ENCODE peak calls at places on chromosomes 16 and 17, in five cellular contexts. One of them, this sample, is unnamed.

GRCh38 chr17:70105641-70106040 is 30.6 kb downstream of the KCNJ16 start:
- DNase-seq in prostate gland: no peak
- DNase-seq in endodermal cell: no peak
- DNase-seq in GM12865: no peak
- DNase-seq in fibroblast of pulmonary artery: no peak
- DNase-seq in this sample: no peak

GRCh38 chr17:79306688-79307323 is 232.2 kb downstream of the ENGASE start:
- DNase-seq in endodermal cell: no peak
- DNase-seq in GM12865: no peak
- DNase-seq in prostate gland: no peak
- DNase-seq in fibroblast of pulmonary artery: no peak
- DNase-seq in this sample: no peak

GRCh38 chr17:48240122-48240521 is 132.6 kb downstream of the SNX11 start:
- DNase-seq in prostate gland: no peak
- DNase-seq in endodermal cell: no peak
- DNase-seq in GM12865: no peak
- DNase-seq in fibroblast of pulmonary artery: peak; percentile 18
- DNase-seq in this sample: no peak

GRCh38 chr16:997440-998051 is 16.0 kb downstream of the SOX8 start:
- DNase-seq in fibroblast of pulmonary artery: peak; percentile 25
- DNase-seq in endodermal cell: peak; percentile 86
- DNase-seq in prostate gland: peak; percentile 46
- DNase-seq in GM12865: no peak
- DNase-seq in this sample: no peak

GRCh38 chr16:12386076-12386641 is 409.6 kb downstream of the SNX29 start:
- DNase-seq in endodermal cell: peak; percentile 67
- DNase-seq in prostate gland: no peak
- DNase-seq in fibroblast of pulmonary artery: no peak
- DNase-seq in GM12865: no peak
- DNase-seq in this sample: no peak

GRCh38 chr16:56950881-56951771 is 10.6 kb upstream of the CETP start:
- DNase-seq in fibroblast of pulmonary artery: peak; percentile 66
- DNase-seq in prostate gland: peak; percentile 60
- DNase-seq in GM12865: peak; percentile 74
- DNase-seq in endodermal cell: peak; percentile 88
- DNase-seq in this sample: no peak

GRCh38 chr17:13017623-13018462 is at the start of gene ELAC2:
- DNase-seq in endodermal cell: peak; percentile 100
- DNase-seq in prostate gland: peak; percentile 98
- DNase-seq in GM12865: peak; percentile 99
- DNase-seq in fibroblast of pulmonary artery: peak; percentile 99
- DNase-seq in this sample: peak; percentile 97

GRCh38 chr16:22318690-22319358 is 21.6 kb downstream of the POLR3E start:
- DNase-seq in prostate gland: no peak
- DNase-seq in GM12865: peak; percentile 50
- DNase-seq in endodermal cell: peak; percentile 91
- DNase-seq in fibroblast of pulmonary artery: peak; percentile 48
- DNase-seq in this sample: no peak

GRCh38 chr16:88619859-88620655 is 18.3 kb upstream of the IL17C start:
- DNase-seq in fibroblast of pulmonary artery: no peak
- DNase-seq in endodermal cell: no peak
- DNase-seq in prostate gland: no peak
- DNase-seq in GM12865: no peak
- DNase-seq in this sample: no peak

GRCh38 chr17:36939944-36940312 is 2.7 kb downstream of the LHX1 start:
- DNase-seq in GM12865: no peak
- DNase-seq in prostate gland: no peak
- DNase-seq in endodermal cell: no peak
- DNase-seq in fibroblast of pulmonary artery: no peak
- DNase-seq in this sample: no peak

GRCh38 chr16:83915491-83915890 is 16.6 kb downstream of the MLYCD start:
- DNase-seq in prostate gland: no peak
- DNase-seq in fibroblast of pulmonary artery: no peak
- DNase-seq in GM12865: no peak
- DNase-seq in endodermal cell: no peak
- DNase-seq in this sample: no peak

GRCh38 chr17:11506635-11507034 is 91.6 kb upstream of the DNAH9 start:
- DNase-seq in prostate gland: no peak
- DNase-seq in fibroblast of pulmonary artery: peak; percentile 1
- DNase-seq in endodermal cell: peak; percentile 93
- DNase-seq in GM12865: peak; percentile 3
- DNase-seq in this sample: no peak

GRCh38 chr17:64534187-64534586 is 27.4 kb downstream of the CEP95 start:
- DNase-seq in fibroblast of pulmonary artery: no peak
- DNase-seq in prostate gland: no peak
- DNase-seq in endodermal cell: no peak
- DNase-seq in GM12865: peak; percentile 3
- DNase-seq in this sample: no peak

GRCh38 chr17:79020631-79021301 is 3.2 kb upstream of the C1QTNF1 start:
- DNase-seq in prostate gland: no peak
- DNase-seq in endodermal cell: peak; percentile 41
- DNase-seq in fibroblast of pulmonary artery: peak; percentile 76
- DNase-seq in GM12865: no peak
- DNase-seq in this sample: no peak

GRCh38 chr17:1056761-1057160 is 59.8 kb downstream of the TIMM22 start:
- DNase-seq in GM12865: no peak
- DNase-seq in prostate gland: peak; percentile 59
- DNase-seq in fibroblast of pulmonary artery: no peak
- DNase-seq in endodermal cell: peak; percentile 49
- DNase-seq in this sample: no peak

GRCh38 chr17:72390675-72391501 is 270.1 kb downstream of the SOX9 start:
- DNase-seq in GM12865: peak; percentile 31
- DNase-seq in prostate gland: no peak
- DNase-seq in fibroblast of pulmonary artery: peak; percentile 33
- DNase-seq in endodermal cell: no peak
- DNase-seq in this sample: no peak

GRCh38 chr17:72710834-72711233 is 381.7 kb downstream of the SLC39A11 start:
- DNase-seq in endodermal cell: no peak
- DNase-seq in fibroblast of pulmonary artery: peak; percentile 38
- DNase-seq in prostate gland: no peak
- DNase-seq in GM12865: no peak
- DNase-seq in this sample: no peak

GRCh38 chr17:80431246-80432195 is 16.6 kb downstream of the ENDOV start:
- DNase-seq in endodermal cell: no peak
- DNase-seq in GM12865: no peak
- DNase-seq in fibroblast of pulmonary artery: no peak
- DNase-seq in prostate gland: no peak
- DNase-seq in this sample: no peak

GRCh38 chr17:38510424-38511125 is 82.3 kb downstream of the ARHGAP23 start:
- DNase-seq in endodermal cell: peak; percentile 90
- DNase-seq in prostate gland: no peak
- DNase-seq in GM12865: no peak
- DNase-seq in fibroblast of pulmonary artery: peak; percentile 41
- DNase-seq in this sample: no peak

GRCh38 chr17:56159764-56160394 is 6.6 kb downstream of the ANKFN1 start:
- DNase-seq in prostate gland: no peak
- DNase-seq in endodermal cell: peak; percentile 61
- DNase-seq in GM12865: no peak
- DNase-seq in fibroblast of pulmonary artery: no peak
- DNase-seq in this sample: no peak

GRCh38 chr16:31710134-31710533 is 163.5 kb upstream of the ZNF267 start:
- DNase-seq in fibroblast of pulmonary artery: no peak
- DNase-seq in GM12865: no peak
- DNase-seq in endodermal cell: no peak
- DNase-seq in prostate gland: no peak
- DNase-seq in this sample: no peak

GRCh38 chr17:3710951-3711383 is 12.7 kb upstream of the HASPIN start:
- DNase-seq in fibroblast of pulmonary artery: peak; percentile 69
- DNase-seq in GM12865: peak; percentile 99
- DNase-seq in endodermal cell: no peak
- DNase-seq in prostate gland: no peak
- DNase-seq in this sample: peak; percentile 99

GRCh38 chr17:9363440-9364350 is 211.9 kb downstream of the STX8 start:
- DNase-seq in GM12865: no peak
- DNase-seq in fibroblast of pulmonary artery: peak; percentile 31
- DNase-seq in endodermal cell: peak; percentile 22
- DNase-seq in prostate gland: no peak
- DNase-seq in this sample: no peak

GRCh38 chr16:47460301-47460754 is 535 bp downstream of the ITFG1 start:
- DNase-seq in endodermal cell: no peak
- DNase-seq in fibroblast of pulmonary artery: peak; percentile 4
- DNase-seq in prostate gland: no peak
- DNase-seq in GM12865: no peak
- DNase-seq in this sample: no peak

GRCh38 chr16:69283851-69284250 is 27.3 kb upstream of the VPS4A start:
- DNase-seq in endodermal cell: no peak
- DNase-seq in GM12865: no peak
- DNase-seq in fibroblast of pulmonary artery: no peak
- DNase-seq in prostate gland: no peak
- DNase-seq in this sample: no peak

GRCh38 chr16:11248133-11248532 is 7.9 kb downstream of the SOCS1 start:
- DNase-seq in fibroblast of pulmonary artery: no peak
- DNase-seq in GM12865: peak; percentile 25
- DNase-seq in endodermal cell: no peak
- DNase-seq in prostate gland: no peak
- DNase-seq in this sample: no peak

GRCh38 chr16:11386791-11387546 is 41.7 kb downstream of the RMI2 start:
- DNase-seq in endodermal cell: peak; percentile 96
- DNase-seq in GM12865: no peak
- DNase-seq in prostate gland: no peak
- DNase-seq in fibroblast of pulmonary artery: peak; percentile 49
- DNase-seq in this sample: no peak

DNA sequence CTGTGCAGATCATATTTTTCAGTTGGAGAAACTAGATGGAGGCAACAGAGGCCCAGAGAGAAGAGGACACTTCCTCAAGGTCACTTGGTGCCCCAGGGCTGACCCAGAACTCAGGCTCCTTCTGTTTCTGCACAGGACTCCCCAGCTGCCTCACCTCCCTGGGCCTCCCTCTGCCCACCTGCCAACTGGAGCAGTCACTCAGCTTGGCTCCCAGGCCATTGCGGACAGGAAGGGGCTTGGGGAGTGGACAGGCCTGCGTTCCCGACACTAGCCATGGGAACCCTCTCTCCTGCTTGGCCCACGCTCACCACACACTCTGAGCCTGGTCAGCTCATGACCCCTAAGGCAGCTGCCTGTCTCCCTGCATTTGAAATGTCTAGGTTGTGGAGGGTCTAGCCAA is 78.1 kb upstream of the BRD7 start:
- DNase-seq in GM12865: no peak
- DNase-seq in endodermal cell: no peak
- DNase-seq in fibroblast of pulmonary artery: no peak
- DNase-seq in prostate gland: no peak
- DNase-seq in this sample: no peak
- H3K4me3 ChIP-seq in GM12865: no peak overlapping the region
- H3K4me3 ChIP-seq in endodermal cell: no peak overlapping the region
- H3K4me3 ChIP-seq in fibroblast of pulmonary artery: no peak overlapping the region
- H3K4me3 ChIP-seq in prostate gland: no peak overlapping the region
- H3K4me3 ChIP-seq in this sample: no peak overlapping the region

GRCh38 chr17:81833921-81834830 is 674 bp downstream of the PPP1R27 start:
- DNase-seq in endodermal cell: no peak
- DNase-seq in GM12865: no peak
- DNase-seq in fibroblast of pulmonary artery: no peak
- DNase-seq in prostate gland: no peak
- DNase-seq in this sample: no peak
- TF ChIP-seq CTCF in endodermal cell: no peak
- TF ChIP-seq CTCF in GM12865: no peak
- TF ChIP-seq CTCF in fibroblast of pulmonary artery: no peak
- TF ChIP-seq CTCF in prostate gland: no peak
- TF ChIP-seq CTCF in this sample: no peak

GRCh38 chr17:4898927-4899326 is 409 bp upstream of the C17orf107 start:
- DNase-seq in fibroblast of pulmonary artery: no peak
- DNase-seq in GM12865: no peak
- DNase-seq in endodermal cell: no peak
- DNase-seq in prostate gland: no peak
- DNase-seq in this sample: no peak
- H3K4me3 ChIP-seq in fibroblast of pulmonary artery: peak overlapping the region; percentile 59
- H3K4me3 ChIP-seq in GM12865: peak overlapping the region; percentile 24
- H3K4me3 ChIP-seq in endodermal cell: no peak overlapping the region
- H3K4me3 ChIP-seq in prostate gland: peak overlapping the region; percentile 42
- H3K4me3 ChIP-seq in this sample: peak overlapping the region; percentile 55

DNA sequence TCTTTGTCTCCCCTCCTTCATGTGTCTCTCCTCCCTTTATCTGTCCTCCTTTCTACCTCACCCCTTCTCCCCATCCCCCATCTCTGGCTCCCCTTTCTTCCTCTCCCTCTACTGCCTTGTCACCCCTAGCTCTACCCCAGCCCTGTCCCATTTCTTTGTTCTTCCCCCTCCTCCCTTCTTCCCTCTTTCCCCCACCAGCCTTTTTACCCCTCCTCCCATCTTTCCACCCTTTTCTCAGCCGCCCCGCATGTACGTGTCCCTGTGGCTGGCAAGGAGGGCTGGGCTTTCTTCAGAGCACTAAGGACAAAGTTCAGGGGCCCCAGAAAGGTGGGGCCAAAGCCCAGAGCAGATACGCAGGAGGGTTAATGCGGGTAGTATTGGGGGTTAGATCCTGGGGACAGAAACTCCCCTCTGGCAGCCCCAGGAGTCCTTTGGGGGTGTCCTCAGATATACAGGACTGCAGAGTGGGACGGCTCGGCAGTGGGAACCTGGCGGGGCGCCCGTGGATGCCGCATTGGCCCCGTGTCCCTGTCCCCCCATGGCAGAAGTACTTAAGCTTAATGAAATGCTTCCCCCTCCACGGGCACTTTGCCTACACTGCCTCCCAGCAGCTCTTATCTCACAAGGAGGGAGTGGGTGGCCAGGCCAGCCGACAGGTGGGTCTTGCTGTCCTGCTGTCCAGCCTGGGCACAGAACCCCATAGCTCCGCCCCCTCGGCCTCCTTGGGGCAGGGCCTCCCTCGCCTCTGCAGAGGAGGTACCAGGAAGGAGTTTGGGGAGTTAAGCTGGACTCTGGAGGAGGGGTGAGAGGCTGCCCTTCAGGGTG is 8.3 kb downstream of the THRA start:
- DNase-seq in fibroblast of pulmonary artery: no peak
- DNase-seq in GM12865: no peak
- DNase-seq in prostate gland: no peak
- DNase-seq in endodermal cell: peak; percentile 76
- DNase-seq in this sample: no peak
- TF ChIP-seq CTCF in fibroblast of pulmonary artery: no peak
- TF ChIP-seq CTCF in GM12865: no peak
- TF ChIP-seq CTCF in prostate gland: no peak
- TF ChIP-seq CTCF in endodermal cell: no peak
- TF ChIP-seq CTCF in this sample: no peak

GRCh38 chr16:2816751-2817495 is at the start of gene PRSS21:
- DNase-seq in fibroblast of pulmonary artery: no peak
- DNase-seq in endodermal cell: peak; percentile 69
- DNase-seq in GM12865: peak; percentile 62
- DNase-seq in prostate gland: no peak
- DNase-seq in this sample: no peak
- H3K4me3 ChIP-seq in fibroblast of pulmonary artery: no peak within 1 kb of the TSS
- H3K4me3 ChIP-seq in endodermal cell: no peak within 1 kb of the TSS
- H3K4me3 ChIP-seq in GM12865: peak within 1 kb of the TSS; percentile 64
- H3K4me3 ChIP-seq in prostate gland: peak within 1 kb of the TSS; percentile 13
- H3K4me3 ChIP-seq in this sample: no peak within 1 kb of the TSS

This sample was measured in GM12864.